ENCODE peak calls at places on chromosomes 12 and 14, in seven cellular contexts. K is upper lobe of right lung; S is CD8-positive, alpha-beta T cell; X is GM12878; J is heart right ventricle; T is H9; H is HL-60. C is an unnamed sample.
A peak's percentile ranks its signal among the peaks of the same experiment; 100 is the strongest.

GRCh38 chr12:56288705-56289387 is 11.3 kb downstream of the CS start:
- DNase-seq in K (no peak), S (no peak), X (no peak), J (no peak), T (no peak), H (peak; percentile 46), C (no peak)

GRCh38 chr12:123089631-123090353 is 61.1 kb downstream of the PITPNM2 start:
- DNase-seq in K (no peak), S (no peak), X (no peak), J (no peak), T (no peak), H (peak; percentile 76), C (no peak)

GRCh38 chr14:95222870-95223398 is 65.6 kb upstream of the DICER1 start:
- DNase-seq in K (no peak), S (no peak), X (no peak), J (no peak), T (no peak), H (no peak), C (no peak)

GRCh38 chr14:77590845-77591506 is 25.5 kb downstream of the SPTLC2 start:
- DNase-seq in K (no peak), S (no peak), X (no peak), J (no peak), T (no peak), H (no peak), C (no peak)

GRCh38 chr12:57210926-57211700 is 5.5 kb upstream of the NXPH4 start:
- DNase-seq in K (no peak), S (no peak), X (no peak), J (no peak), T (no peak), H (peak; percentile 67), C (no peak)

GRCh38 chr12:73159952-73160351 is 887.8 kb downstream of the TRHDE start:
- DNase-seq in K (no peak), S (no peak), X (no peak), J (no peak), T (no peak), H (no peak), C (no peak)

GRCh38 chr12:34401659-34402227 is 379.4 kb downstream of the ALG10 start:
- DNase-seq in K (peak; percentile 58), S (no peak), X (no peak), J (no peak), T (no peak), H (no peak), C (peak; percentile 59)

GRCh38 chr14:31934767-31935266 is 142.3 kb upstream of the ARHGAP5 start:
- DNase-seq in K (no peak), S (no peak), X (no peak), J (peak; percentile 67), T (peak; percentile 85), H (no peak), C (no peak)

GRCh38 chr12:2960432-2960956 is 1.3 kb downstream of the TEAD4 start:
- DNase-seq in K (no peak), S (no peak), X (no peak), J (no peak), T (peak; percentile 48), H (no peak), C (no peak)

GRCh38 chr12:48853228-48853688 is 1.3 kb upstream of the DDX23 start:
- DNase-seq in K (peak; percentile 67), S (peak; percentile 83), X (peak; percentile 77), J (peak; percentile 91), T (peak; percentile 88), H (peak; percentile 59), C (peak; percentile 86)

GRCh38 chr12:123843912-123844748 is 82.0 kb downstream of the DNAH10 start:
- DNase-seq in K (no peak), S (no peak), X (no peak), J (no peak), T (no peak), H (no peak), C (no peak)

GRCh38 chr12:70045036-70045435 is 198.2 kb upstream of the CNOT2 start:
- DNase-seq in K (no peak), S (no peak), X (no peak), J (peak; percentile 29), T (no peak), H (no peak), C (no peak)

GRCh38 chr14:74955229-74955999 is at the start of gene PGF:
- DNase-seq in K (peak; percentile 84), S (no peak), X (no peak), J (peak; percentile 71), T (peak; percentile 84), H (no peak), C (no peak)

GRCh38 chr12:168763-169525 is 45.0 kb downstream of the SLC6A12 start:
- DNase-seq in K (no peak), S (no peak), X (no peak), J (no peak), T (no peak), H (no peak), C (no peak)

GRCh38 chr12:165862-166368 is 48.0 kb downstream of the SLC6A12 start:
- DNase-seq in K (no peak), S (no peak), X (no peak), J (no peak), T (no peak), H (no peak), C (no peak)

GRCh38 chr12:169528-170360 is 44.2 kb downstream of the SLC6A12 start:
- DNase-seq in K (no peak), S (no peak), X (no peak), J (no peak), T (no peak), H (no peak), C (no peak)

GRCh38 chr12:166425-167091 is 47.4 kb downstream of the SLC6A12 start:
- DNase-seq in K (no peak), S (no peak), X (no peak), J (no peak), T (no peak), H (no peak), C (no peak)

DNA sequence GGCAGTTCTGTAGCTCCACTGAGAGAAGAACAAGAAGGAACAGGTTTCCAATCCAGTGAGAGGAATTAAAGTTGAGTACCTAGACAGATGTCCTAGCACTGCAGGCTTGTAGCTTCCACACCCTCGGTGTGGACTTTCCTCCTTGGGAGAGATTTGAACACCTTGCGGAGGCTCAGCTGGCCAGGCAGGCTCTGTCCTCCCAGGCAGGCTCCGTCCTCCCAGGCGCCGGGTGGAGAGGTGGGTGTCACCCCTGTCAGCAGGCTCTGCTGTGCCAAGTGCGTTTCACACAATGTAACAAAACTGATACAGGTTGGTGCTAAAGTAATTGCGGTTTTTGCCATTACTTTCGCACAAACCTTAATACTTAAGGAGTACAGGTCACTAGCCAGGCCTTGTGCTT is 45.8 kb downstream of the SLC6A12 start:
- DNase-seq in K (no peak), S (no peak), X (no peak), J (no peak), T (no peak), H (no peak), C (no peak)
- TF ChIP-seq CTCF in K (no peak), S (no peak), X (no peak), J (no peak), T (no peak), H (no peak), C (no peak)

GRCh38 chr14:73502017-73502619 is 11.4 kb downstream of the RIOX1 start:
- DNase-seq in K (no peak), S (no peak), X (no peak), J (no peak), T (no peak), H (no peak), C (no peak)
- H3K27ac ChIP-seq in K (no peak overlapping the region), S (no peak overlapping the region), X (no peak overlapping the region), J (no peak overlapping the region), T (no peak overlapping the region), H (no peak overlapping the region), C (no peak overlapping the region)

GRCh38 chr14:102280376-102280962 is 24.5 kb downstream of the MOK start:
- DNase-seq in K (no peak), S (no peak), X (no peak), J (no peak), T (no peak), H (no peak), C (no peak)

GRCh38 chr14:102279688-102280348 is 25.1 kb downstream of the MOK start:
- DNase-seq in K (no peak), S (no peak), X (no peak), J (no peak), T (no peak), H (no peak), C (no peak)

GRCh38 chr14:102277874-102278630 is 26.9 kb downstream of the MOK start:
- DNase-seq in K (no peak), S (no peak), X (no peak), J (no peak), T (no peak), H (no peak), C (no peak)

GRCh38 chr14:102278631-102278935 is 26.4 kb downstream of the MOK start:
- DNase-seq in K (no peak), S (no peak), X (no peak), J (no peak), T (no peak), H (no peak), C (no peak)

DNA sequence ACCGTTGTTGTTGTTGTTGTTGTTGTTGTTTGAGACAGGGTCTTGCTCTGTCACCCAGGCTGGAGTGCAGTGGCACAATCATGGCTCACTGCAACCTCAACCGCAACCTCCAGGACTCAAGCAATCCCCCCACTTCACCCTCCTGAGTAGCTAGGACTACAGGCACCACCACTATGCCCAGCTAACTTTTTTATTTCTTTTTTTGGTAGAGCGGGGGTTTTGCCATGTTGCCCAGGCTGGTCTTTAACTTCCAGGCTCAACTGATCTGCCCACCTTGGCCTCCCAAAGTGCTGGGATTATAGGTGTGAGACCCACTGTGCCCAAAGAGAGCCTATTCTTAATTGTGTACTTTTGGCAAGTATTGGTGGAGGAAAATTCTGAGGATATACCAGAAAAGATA is 25.7 kb downstream of the MOK start:
- DNase-seq in K (no peak), S (no peak), X (no peak), J (no peak), T (no peak), H (no peak), C (no peak)
- TF ChIP-seq CTCF in K (no peak), S (no peak), X (no peak), J (no peak), T (no peak), H (no peak), C (no peak)

GRCh38 chr12:52280319-52280795 is 5.9 kb downstream of the KRT86 start:
- DNase-seq in K (peak; percentile 84), S (no peak), X (no peak), J (peak; percentile 15), T (no peak), H (peak; percentile 25), C (peak; percentile 92)
- H3K27ac ChIP-seq in K (peak overlapping the region; percentile 80), S (no peak overlapping the region), X (no peak overlapping the region), J (no peak overlapping the region), T (no peak overlapping the region), H (no peak overlapping the region), C (peak overlapping the region; percentile 85)

C was measured in coronary artery.